ENCODE peak calls at places on chromosomes 5 and 9, in four cellular contexts. J is aorta; C is CD8-positive, alpha-beta memory T cell; L is HL-60. Z is an unnamed sample.
A peak's percentile ranks its signal among the peaks of the same experiment; 100 is the strongest.

GRCh38 chr5:179858241-179858585 is 404 bp downstream of the MRNIP start:
- DNase-seq in J (no peak), C (no peak), L (peak; percentile 21), Z (no peak)

GRCh38 chr5:161058751-161059150 is 206.7 kb upstream of the ATP10B start:
- DNase-seq in J (no peak), C (no peak), L (no peak), Z (no peak)

GRCh38 chr9:100856238-100856637 is 172.3 kb upstream of the PLPPR1 start:
- DNase-seq in J (no peak), C (no peak), L (no peak), Z (no peak)

GRCh38 chr5:965604-966344 is 42.8 kb upstream of the NKD2 start:
- DNase-seq in J (peak; percentile 32), C (no peak), L (no peak), Z (no peak)

GRCh38 chr5:72835633-72836032 is 19.2 kb downstream of the TNPO1 start:
- DNase-seq in J (no peak), C (no peak), L (no peak), Z (no peak)

GRCh38 chr9:112913326-112913725 is 22.6 kb upstream of the SLC46A2 start:
- DNase-seq in J (no peak), C (no peak), L (no peak), Z (no peak)

GRCh38 chr9:11063263-11063662 is 450.5 kb upstream of the PTPRD start:
- DNase-seq in J (no peak), C (no peak), L (no peak), Z (no peak)

GRCh38 chr9:84669008-84669292 is 579 bp upstream of the NTRK2 start:
- DNase-seq in J (no peak), C (no peak), L (no peak), Z (no peak)

GRCh38 chr9:93065321-93065720 is 6.8 kb downstream of the SUSD3 start:
- DNase-seq in J (peak; percentile 61), C (no peak), L (peak; percentile 68), Z (no peak)

GRCh38 chr5:154467655-154468354 is 10.2 kb downstream of the HAND1 start:
- DNase-seq in J (peak; percentile 81), C (peak; percentile 46), L (peak; percentile 65), Z (peak; percentile 78)

GRCh38 chr9:115590016-115590415 is 472.1 kb upstream of the TNC start:
- DNase-seq in J (peak; percentile 47), C (no peak), L (no peak), Z (no peak)

GRCh38 chr9:88578486-88579362 is 43.7 kb downstream of the NXNL2 start:
- DNase-seq in J (peak; percentile 88), C (peak; percentile 29), L (peak; percentile 70), Z (peak; percentile 67)

GRCh38 chr5:132655821-132656773 is 1.9 kb upstream of the IL13 start:
- DNase-seq in J (no peak), C (peak; percentile 26), L (no peak), Z (peak; percentile 77)

GRCh38 chr9:13228431-13228830 is 51.1 kb downstream of the MPDZ start:
- DNase-seq in J (no peak), C (no peak), L (no peak), Z (no peak)

GRCh38 chr5:128197911-128198522 is 114.5 kb downstream of the SLC12A2 start:
- DNase-seq in J (no peak), C (peak; percentile 9), L (no peak), Z (no peak)

GRCh38 chr5:172666251-172666650 is 25.2 kb downstream of the NEURL1B start:
- DNase-seq in J (no peak), C (no peak), L (no peak), Z (no peak)

GRCh38 chr5:78805474-78806124 is 157.0 kb upstream of the LHFPL2 start:
- DNase-seq in J (no peak), C (no peak), L (no peak), Z (no peak)

GRCh38 chr9:114930063-114930812 is at the start of gene TNFSF8:
- DNase-seq in J (peak; percentile 65), C (peak; percentile 79), L (no peak), Z (no peak)

GRCh38 chr9:111944467-111944866 is 47.9 kb downstream of the UGCG start:
- DNase-seq in J (no peak), C (no peak), L (no peak), Z (no peak)

GRCh38 chr9:96612105-96612965 is 7.3 kb downstream of the CDC14B start:
- DNase-seq in J (peak; percentile 58), C (no peak), L (no peak), Z (no peak)

GRCh38 chr5:127229185-127229889 is 61.3 kb upstream of the MEGF10 start:
- DNase-seq in J (peak; percentile 86), C (peak; percentile 47), L (peak; percentile 77), Z (peak; percentile 64)

GRCh38 chr5:116130471-116130870 is 45.6 kb downstream of the COMMD10 start:
- DNase-seq in J (no peak), C (no peak), L (no peak), Z (no peak)

GRCh38 chr5:168177831-168178450 is 113.5 kb upstream of the WWC1 start:
- DNase-seq in J (no peak), C (no peak), L (no peak), Z (no peak)

GRCh38 chr9:5633243-5633642 is 4.3 kb downstream of the RIC1 start:
- DNase-seq in J (no peak), C (no peak), L (no peak), Z (no peak)

GRCh38 chr9:88230612-88231011 is 92.3 kb upstream of the SPATA31C2 start:
- DNase-seq in J (no peak), C (no peak), L (no peak), Z (no peak)

GRCh38 chr9:33350310-33350709 is 52.1 kb downstream of the AQP7 start:
- DNase-seq in J (no peak), C (no peak), L (no peak), Z (no peak)

GRCh38 chr9:90433398-90433890 is 209.2 kb downstream of the DIRAS2 start:
- DNase-seq in J (no peak), C (no peak), L (no peak), Z (no peak)

GRCh38 chr9:131393622-131394463 is at the start of gene PRRC2B:
- DNase-seq in J (peak; percentile 89), C (peak; percentile 79), L (peak; percentile 77), Z (peak; percentile 87)